ENCODE peak calls at places on chromosomes 2 and 18, in six cellular contexts. E is IMR-90, T is HCT116, Y is left ventricle myocardium inferior, J is kidney, X is neural progenitor cell. H is an unnamed sample.
A peak's percentile ranks its signal among the peaks of the same experiment; 100 is the strongest.

GRCh38 chr2:27627963-27628766 is 647 bp downstream of the CCDC121 start:
- DNase-seq in E (peak; percentile 96), T (peak; percentile 18), Y (no peak), J (no peak), X (peak; percentile 45), H (no peak)

GRCh38 chr2:118387509-118387908 is 299.2 kb downstream of the INSIG2 start:
- DNase-seq in E (peak; percentile 78), T (no peak), Y (no peak), J (no peak), X (no peak), H (no peak)

GRCh38 chr2:62197609-62198236 is 1.8 kb downstream of the B3GNT2 start:
- DNase-seq in E (no peak), T (no peak), Y (peak; percentile 61), J (peak; percentile 88), X (peak; percentile 92), H (peak; percentile 72)

GRCh38 chr2:118806797-118807667 is 40.4 kb downstream of the EN1 start:
- DNase-seq in E (no peak), T (no peak), Y (no peak), J (no peak), X (peak; percentile 46), H (no peak)

GRCh38 chr2:164514491-164514890 is 106.8 kb downstream of the GRB14 start:
- DNase-seq in E (no peak), T (no peak), Y (no peak), J (no peak), X (no peak), H (no peak)

GRCh38 chr2:107591541-107591940 is 235.2 kb upstream of the RGPD4 start:
- DNase-seq in E (peak; percentile 48), T (no peak), Y (no peak), J (no peak), X (no peak), H (no peak)

GRCh38 chr2:65749549-65749948 is 317.1 kb upstream of the SPRED2 start:
- DNase-seq in E (peak; percentile 59), T (no peak), Y (no peak), J (no peak), X (no peak), H (no peak)

GRCh38 chr2:166180951-166181812 is 53.4 kb upstream of the SCN1A start:
- DNase-seq in E (peak; percentile 56), T (peak; percentile 13), Y (no peak), J (peak; percentile 60), X (peak; percentile 64), H (no peak)

GRCh38 chr2:236947294-236947693 is 138.4 kb upstream of the COPS8 start:
- DNase-seq in E (no peak), T (no peak), Y (no peak), J (no peak), X (no peak), H (no peak)

GRCh38 chr2:30509716-30510115 is 62.7 kb downstream of the LCLAT1 start:
- DNase-seq in E (no peak), T (no peak), Y (no peak), J (no peak), X (no peak), H (no peak)

GRCh38 chr2:70960833-70961647 is 17.4 kb upstream of the ANKRD53 start:
- DNase-seq in E (no peak), T (no peak), Y (no peak), J (no peak), X (no peak), H (no peak)

GRCh38 chr18:45896991-45897390 is 70.1 kb downstream of the EPG5 start:
- DNase-seq in E (no peak), T (no peak), Y (no peak), J (no peak), X (no peak), H (no peak)

GRCh38 chr2:201754683-201755415 is 25.9 kb downstream of the ALS2 start:
- DNase-seq in E (peak; percentile 60), T (no peak), Y (no peak), J (no peak), X (no peak), H (no peak)

GRCh38 chr2:65386340-65386739 is 46.1 kb downstream of the SPRED2 start:
- DNase-seq in E (no peak), T (no peak), Y (no peak), J (no peak), X (no peak), H (no peak)

GRCh38 chr18:28175930-28176673 is 828 bp downstream of the CDH2 start:
- DNase-seq in E (peak; percentile 27), T (no peak), Y (peak; percentile 21), J (no peak), X (peak; percentile 61), H (peak; percentile 47)

GRCh38 chr2:139218181-139218580 is 438.0 kb upstream of the NXPH2 start:
- DNase-seq in E (no peak), T (no peak), Y (no peak), J (no peak), X (no peak), H (no peak)

GRCh38 chr2:197286805-197287595 is 23.6 kb downstream of the ANKRD44 start:
- DNase-seq in E (peak; percentile 97), T (no peak), Y (no peak), J (no peak), X (no peak), H (no peak)

DNA sequence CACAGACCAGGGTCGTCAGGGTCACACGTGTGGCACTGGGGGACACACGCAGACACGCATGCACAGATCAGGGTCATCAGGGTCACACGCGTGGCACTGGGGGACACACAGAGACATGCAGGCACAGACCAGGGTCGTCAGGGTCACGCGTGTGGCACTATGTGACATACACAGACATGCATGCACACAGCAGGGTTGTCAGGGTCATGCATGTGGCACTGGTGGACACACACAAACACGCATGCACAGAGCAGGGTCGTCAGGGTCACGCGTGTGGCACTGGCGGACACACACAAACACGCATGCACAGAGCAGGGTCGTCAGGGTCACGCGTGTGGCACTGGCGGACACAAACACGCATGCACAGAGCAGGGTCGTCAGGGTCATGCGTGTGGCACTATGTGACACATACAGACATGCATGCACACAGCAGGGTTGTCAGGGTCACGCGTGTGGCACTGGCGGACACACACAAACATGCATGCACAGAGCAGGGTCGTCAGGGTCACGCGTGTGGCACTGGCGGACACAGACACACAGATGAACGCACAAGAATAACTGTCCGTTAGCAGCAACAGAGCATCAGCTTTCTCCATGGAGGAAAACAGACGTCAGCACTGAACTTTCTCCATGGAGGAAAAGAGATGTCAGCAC is 34.9 kb downstream of the HDAC4 start:
- DNase-seq in E (no peak), T (no peak), Y (no peak), J (no peak), X (no peak), H (no peak)
- H3K27ac ChIP-seq in E (no peak overlapping the region), T (no peak overlapping the region), Y (no peak overlapping the region), J (no peak overlapping the region), X (no peak overlapping the region), H (no peak overlapping the region)

GRCh38 chr2:204535356-204535755 is 9.9 kb upstream of the PARD3B start:
- DNase-seq in E (no peak), T (no peak), Y (no peak), J (no peak), X (no peak), H (no peak)

GRCh38 chr2:204538179-204539009 is 6.9 kb upstream of the PARD3B start:
- DNase-seq in E (peak; percentile 96), T (no peak), Y (no peak), J (no peak), X (peak; percentile 63), H (peak; percentile 47)

GRCh38 chr2:204535764-204536163 is 9.5 kb upstream of the PARD3B start:
- DNase-seq in E (no peak), T (no peak), Y (no peak), J (no peak), X (no peak), H (no peak)

GRCh38 chr2:204541637-204542036 is 3.6 kb upstream of the PARD3B start:
- DNase-seq in E (no peak), T (no peak), Y (no peak), J (no peak), X (no peak), H (no peak)

GRCh38 chr2:204539010-204539385 is 6.3 kb upstream of the PARD3B start:
- DNase-seq in E (no peak), T (no peak), Y (no peak), J (no peak), X (no peak), H (no peak)
- H3K4me3 ChIP-seq in E (no peak overlapping the region), T (no peak overlapping the region), Y (no peak overlapping the region), J (no peak overlapping the region), X (no peak overlapping the region), H (no peak overlapping the region)

GRCh38 chr2:207240649-207241048 is 74.9 kb upstream of the KLF7 start:
- DNase-seq in E (no peak), T (no peak), Y (no peak), J (no peak), X (no peak), H (no peak)

GRCh38 chr2:207241198-207241597 is 75.5 kb upstream of the KLF7 start:
- DNase-seq in E (peak; percentile 32), T (no peak), Y (no peak), J (no peak), X (no peak), H (no peak)

GRCh38 chr2:207236156-207236935 is 70.6 kb upstream of the KLF7 start:
- DNase-seq in E (no peak), T (no peak), Y (peak; percentile 29), J (no peak), X (no peak), H (peak; percentile 48)

GRCh38 chr2:207239754-207240494 is 74.2 kb upstream of the KLF7 start:
- DNase-seq in E (peak; percentile 74), T (no peak), Y (no peak), J (no peak), X (no peak), H (no peak)

DNA sequence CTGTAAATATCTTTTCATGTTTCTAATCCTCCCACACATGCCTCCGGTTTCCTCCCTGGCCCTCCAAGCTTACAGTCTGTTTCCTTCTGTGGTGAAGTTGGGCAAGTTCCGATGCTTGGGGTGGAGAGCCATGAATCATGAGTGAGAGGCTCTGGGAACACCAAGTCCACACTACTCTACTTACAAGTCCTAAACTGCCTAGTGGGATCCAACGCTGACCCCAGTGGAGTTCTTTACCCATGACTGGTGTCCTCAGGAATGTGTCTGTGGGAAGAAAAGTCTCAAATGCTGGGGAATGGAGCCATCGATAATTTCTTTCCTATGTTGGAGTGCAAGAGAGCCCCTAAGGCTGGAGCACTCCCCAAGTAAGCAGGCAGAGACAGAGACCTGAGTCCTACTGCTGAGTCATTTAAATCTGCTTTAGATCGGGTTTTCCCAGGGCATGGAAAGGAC is 73.5 kb upstream of the KLF7 start:
- DNase-seq in E (peak; percentile 100), T (no peak), Y (peak; percentile 31), J (peak; percentile 67), X (no peak), H (peak; percentile 76)
- H3K4me1 ChIP-seq in E (peaks cover 20% of the 10 kb centered on the region), T (peaks cover 8% of the 10 kb centered on the region), Y (peaks cover 40% of the 10 kb centered on the region), J (peaks cover 2% of the 10 kb centered on the region), X (peaks cover 10% of the 10 kb centered on the region), H (peaks cover 6% of the 10 kb centered on the region)

DNA sequence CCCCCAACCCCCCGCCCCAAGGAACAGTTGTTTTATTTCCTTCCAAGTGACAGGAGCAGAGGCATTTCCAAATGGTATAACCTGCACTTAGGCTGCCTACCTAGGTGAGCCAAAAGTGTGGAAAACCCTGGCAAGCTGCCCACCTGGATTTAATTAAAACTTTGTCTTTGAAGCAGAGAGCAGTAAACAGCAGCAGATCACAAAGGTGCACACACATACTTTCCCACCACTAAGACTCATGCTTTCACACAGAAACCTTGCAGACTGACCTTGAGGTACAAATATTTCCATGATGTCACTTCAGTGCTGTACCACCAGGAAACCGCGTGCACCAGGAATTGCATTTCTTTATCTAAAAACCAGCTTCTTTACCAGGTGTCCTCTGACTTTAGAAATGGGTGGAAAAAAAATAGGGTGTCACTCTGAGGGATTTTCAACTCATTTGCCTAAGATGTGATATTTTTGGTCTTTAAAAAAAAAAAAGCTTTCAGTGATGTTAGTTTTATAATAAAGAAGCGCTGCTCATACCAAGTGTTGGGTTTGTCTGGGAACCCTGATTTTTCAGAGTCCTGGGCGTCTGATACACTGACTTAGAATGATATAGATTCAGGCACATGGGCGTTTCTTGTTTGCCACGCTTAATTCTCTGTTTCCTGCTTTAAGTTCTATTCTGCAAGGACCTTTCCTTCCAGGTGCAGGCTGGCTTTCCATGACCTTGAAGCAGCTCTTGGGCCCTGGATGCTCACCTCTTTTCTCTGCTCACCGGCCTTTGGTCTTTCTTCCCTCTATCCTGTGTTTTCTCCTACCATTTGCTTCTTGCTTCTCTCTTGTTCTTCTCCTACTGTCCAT is 70.7 kb upstream of the BCL2L11 start:
- DNase-seq in E (no peak), T (no peak), Y (no peak), J (no peak), X (no peak), H (no peak)
- H3K27ac ChIP-seq in E (no peak overlapping the region), T (no peak overlapping the region), Y (no peak overlapping the region), J (peak overlapping the region; percentile 78), X (no peak overlapping the region), H (no peak overlapping the region)

H was measured in right cardiac atrium.